ENCODE peak calls at places on chromosomes 11 and 22, in eight cellular contexts. K is uterus, D is cardiac muscle cell, T is occipital lobe, C is transverse colon, S is NCI-H2029, Z is iris pigment epithelial cell, Y is NCI-H1092 treated with DMSO at 0.1 percent for 48 hours. I is an unnamed sample.

GRCh38 chr11:121512468-121513465 is 60.0 kb upstream of the SORL1-AS1 start:
- DNase-seq in K (no peak), D (no peak), T (no peak), C (no peak), S (no peak), Z (no peak), Y (no peak), I (no peak)

GRCh38 chr11:108501396-108501795 is 3.2 kb upstream of the POGLUT3 start:
- DNase-seq in K (no peak), D (no peak), T (no peak), C (no peak), S (no peak), Z (peak; percentile 17), Y (no peak), I (no peak)

GRCh38 chr22:29804985-29805384 is 33.1 kb downstream of the ASCC2 start:
- DNase-seq in K (no peak), D (no peak), T (no peak), C (no peak), S (no peak), Z (no peak), Y (no peak), I (no peak)

GRCh38 chr22:24947881-24948280 is 1.4 kb upstream of the LHFPL7 start:
- DNase-seq in K (no peak), D (no peak), T (no peak), C (no peak), S (peak; percentile 36), Z (no peak), Y (peak; percentile 9), I (no peak)

GRCh38 chr11:45913514-45913913 is 4.2 kb downstream of the PEX16 start:
- DNase-seq in K (no peak), D (no peak), T (no peak), C (no peak), S (no peak), Z (no peak), Y (no peak), I (no peak)

GRCh38 chr11:12377106-12377823 is at the start of gene PARVA:
- DNase-seq in K (peak; percentile 76), D (peak; percentile 93), T (no peak), C (peak; percentile 76), S (peak; percentile 30), Z (peak; percentile 79), Y (peak; percentile 39), I (peak; percentile 38)

GRCh38 chr11:3914807-3915206 is 59.3 kb downstream of the STIM1 start:
- DNase-seq in K (no peak), D (peak; percentile 38), T (no peak), C (no peak), S (no peak), Z (no peak), Y (no peak), I (no peak)

GRCh38 chr11:79006854-79007253 is 432.2 kb upstream of the NARS2 start:
- DNase-seq in K (no peak), D (no peak), T (no peak), C (no peak), S (no peak), Z (no peak), Y (no peak), I (no peak)

GRCh38 chr11:32884770-32885384 is 7.7 kb upstream of the QSER1 start:
- DNase-seq in K (no peak), D (peak; percentile 35), T (no peak), C (no peak), S (no peak), Z (peak; percentile 40), Y (no peak), I (no peak)

I was measured in tibial artery.